ENCODE peak calls at places on chromosome 12, in nine cellular contexts. H is NT2/D1; Y is RCC 7860; Q is stimulated activated CD8-positive, alpha-beta memory T cell treated with anti-CD3 and anti-CD28 coated beads, Interleukin-7, amount 100 ng/mL, for 48 hours; K is NCI-H345; U is esophagus muscularis mucosa; J is choroid plexus epithelial cell; O is NCI-H510A treated with DMSO at 0.1 percent for 48 hours; X is iris pigment epithelial cell. C is an unnamed sample.

GRCh38 chr12:27333311-27334009 is 824 bp downstream of the BMAL2 start:
- DNase-seq in Y (peak), K (peak), Q (no peak), J (peak), U (no peak), O (no peak), X (no peak), H (no peak), C (peak)

GRCh38 chr12:75317784-75318183 is 12.3 kb downstream of the CAPS2 start:
- DNase-seq in H (no peak), K (no peak), J (no peak), Y (no peak), Q (no peak), O (no peak), X (no peak), U (no peak), C (no peak)

GRCh38 chr12:12630850-12631249 is 19.2 kb downstream of the CREBL2 start:
- DNase-seq in X (no peak), J (no peak), U (no peak), H (no peak), Q (no peak), O (no peak), Y (no peak), K (no peak), C (no peak)

GRCh38 chr12:99436584-99436983 is 211.0 kb upstream of the GARIN6 start:
- DNase-seq in Q (no peak), K (no peak), O (no peak), X (no peak), U (no peak), H (no peak), Y (no peak), J (no peak), C (no peak)

GRCh38 chr12:95168746-95169145 is 48.5 kb downstream of the FGD6 start:
- DNase-seq in J (peak), H (no peak), O (no peak), Y (no peak), U (no peak), K (no peak), X (peak), Q (no peak), C (no peak)

GRCh38 chr12:15540469-15540872 is 218.2 kb downstream of the PTPRO start:
- DNase-seq in Y (no peak), O (no peak), Q (no peak), K (no peak), J (no peak), U (no peak), X (peak), H (no peak), C (peak)

GRCh38 chr12:109827566-109828550 is 5.3 kb downstream of the TRPV4 start:
- DNase-seq in O (no peak), J (peak), K (no peak), Y (no peak), X (peak), U (no peak), Q (no peak), H (no peak), C (no peak)

GRCh38 chr12:57832966-57833365 is 13.6 kb downstream of the CTDSP2 start:
- DNase-seq in U (no peak), Y (peak), K (no peak), O (no peak), H (no peak), X (no peak), J (peak), Q (no peak), C (peak)

GRCh38 chr12:129887047-129887568 is 16.7 kb downstream of the TMEM132D start:
- DNase-seq in U (peak), X (peak), Q (no peak), J (peak), H (no peak), O (peak), K (peak), Y (peak), C (no peak)

GRCh38 chr12:92134638-92135274 is 10.9 kb downstream of the BTG1 start:
- DNase-seq in O (no peak), J (peak), Y (no peak), K (no peak), X (peak), Q (no peak), U (no peak), H (no peak), C (peak)

GRCh38 chr12:121267822-121268221 is 28.7 kb downstream of the CAMKK2 start:
- DNase-seq in H (no peak), K (no peak), Q (no peak), U (no peak), Y (no peak), X (no peak), J (no peak), O (no peak), C (no peak)

GRCh38 chr12:32702470-32702869 is 23.4 kb downstream of the DNM1L start:
- DNase-seq in Y (no peak), H (no peak), U (no peak), Q (no peak), X (no peak), K (no peak), J (no peak), O (no peak), C (peak)

GRCh38 chr12:113092478-113093408 is 36.2 kb downstream of the DTX1 start:
- DNase-seq in X (no peak), Y (no peak), Q (no peak), J (peak), K (no peak), U (no peak), H (no peak), O (no peak), C (no peak)

GRCh38 chr12:32102234-32102633 is 4.4 kb upstream of the BICD1 start:
- DNase-seq in H (no peak), K (no peak), O (no peak), U (no peak), Q (no peak), J (peak), Y (no peak), X (peak), C (peak)

GRCh38 chr12:93578221-93578620 is 5.7 kb downstream of the SOCS2 start:
- DNase-seq in Q (no peak), H (no peak), K (no peak), O (no peak), X (no peak), Y (no peak), U (no peak), J (no peak), C (no peak)

GRCh38 chr12:88723219-88723618 is 142.9 kb upstream of the KITLG start:
- DNase-seq in H (no peak), Y (no peak), K (no peak), Q (no peak), J (peak), U (no peak), X (peak), O (no peak), C (peak)

GRCh38 chr12:242496-242895 is 20.1 kb downstream of the SLC6A13 start:
- DNase-seq in U (peak), O (no peak), Q (no peak), J (no peak), X (no peak), K (no peak), H (no peak), Y (no peak), C (no peak)

GRCh38 chr12:27592548-27592947 is 68.5 kb downstream of the PPFIBP1 start:
- DNase-seq in O (no peak), U (no peak), Y (peak), Q (no peak), K (no peak), J (peak), H (no peak), X (peak), C (peak)

GRCh38 chr12:123149088-123149827 is 1.6 kb downstream of the PITPNM2 start:
- DNase-seq in X (no peak), O (no peak), Y (no peak), Q (no peak), K (no peak), U (no peak), J (no peak), H (no peak), C (peak)

GRCh38 chr12:59425798-59426197 is 170.0 kb upstream of the SLC16A7 start:
- DNase-seq in U (no peak), J (no peak), Q (no peak), O (no peak), Y (no peak), K (no peak), H (no peak), X (no peak), C (peak)

GRCh38 chr12:43362910-43363694 is 188.9 kb downstream of the ADAMTS20 start:
- DNase-seq in Y (no peak), H (no peak), O (no peak), U (no peak), X (no peak), K (no peak), J (no peak), Q (no peak), C (no peak)

GRCh38 chr12:104414581-104415305 is 42.0 kb upstream of the CHST11 start:
- DNase-seq in X (no peak), K (no peak), U (no peak), H (peak), Y (no peak), J (peak), Q (no peak), O (no peak), C (no peak)

GRCh38 chr12:127411141-127411915 is 855.6 kb upstream of the TMEM132C start:
- DNase-seq in X (no peak), Y (no peak), Q (no peak), K (no peak), J (no peak), H (no peak), O (no peak), U (no peak), C (peak)

GRCh38 chr12:75690556-75690955 is 179.1 kb upstream of the KRR1 start:
- DNase-seq in U (no peak), Q (no peak), O (no peak), H (no peak), X (peak), Y (peak), K (no peak), J (peak), C (peak)

GRCh38 chr12:48979602-48980388 is 1.7 kb downstream of the WNT1 start:
- DNase-seq in X (no peak), J (no peak), H (no peak), O (no peak), Q (no peak), Y (no peak), K (no peak), U (no peak), C (no peak)

GRCh38 chr12:108371801-108372344 is 32.8 kb upstream of the CMKLR1 start:
- DNase-seq in H (no peak), Q (no peak), K (no peak), O (no peak), X (peak), U (no peak), Y (no peak), J (peak), C (peak)

GRCh38 chr12:62256408-62257079 is 3.7 kb upstream of the USP15 start:
- DNase-seq in Y (no peak), Q (no peak), U (no peak), H (no peak), K (no peak), O (no peak), X (peak), J (no peak), C (no peak)

GRCh38 chr12:80316141-80316700 is 127.8 kb upstream of the PTPRQ start:
- DNase-seq in O (no peak), Y (no peak), J (no peak), X (no peak), K (no peak), Q (no peak), H (no peak), U (no peak), C (no peak)

GRCh38 chr12:59182191-59182590 is 261.9 kb upstream of the LRIG3 start:
- DNase-seq in J (peak), O (no peak), Y (no peak), K (no peak), H (no peak), Q (no peak), X (peak), U (no peak), C (no peak)

GRCh38 chr12:13024151-13024946 is 19.8 kb upstream of the FAM234B start:
- DNase-seq in O (no peak), X (peak), U (no peak), H (peak), J (peak), Q (no peak), K (peak), Y (no peak), C (peak)

GRCh38 chr12:47247418-47247817 is 167.7 kb upstream of the AMIGO2 start:
- DNase-seq in U (no peak), X (no peak), K (no peak), Q (no peak), J (no peak), Y (no peak), H (no peak), O (no peak), C (no peak)

C was measured in EH.